ENCODE peak calls at places on chromosomes 7 and 10, in ten cellular contexts. Q is pancreas; B is cardiac muscle cell; K is colonic mucosa; U is SK-N-SH; E is CD8-positive, alpha-beta T cell; C is right atrium auricular region; J is lower lobe of right lung; V is brain microvascular endothelial cell; R is body of pancreas. L is an unnamed sample.
A peak's percentile ranks its signal among the peaks of the same experiment; 100 is the strongest.

GRCh38 chr7:6385110-6385792 is 62.5 kb downstream of the DAGLB start:
- DNase-seq in Q (no peak), B (peak; percentile 91), K (no peak), U (no peak), E (no peak), C (no peak), J (no peak), V (peak; percentile 72), R (no peak), L (no peak)

GRCh38 chr7:45178241-45179225 is 20.9 kb downstream of the RAMP3 start:
- DNase-seq in Q (peak; percentile 26), B (no peak), K (no peak), U (peak; percentile 65), E (no peak), C (no peak), J (peak; percentile 25), V (no peak), R (no peak), L (peak; percentile 22)

GRCh38 chr7:2894118-2894940 is 50.2 kb upstream of the GNA12 start:
- DNase-seq in Q (no peak), B (no peak), K (no peak), U (no peak), E (no peak), C (no peak), J (no peak), V (no peak), R (no peak), L (no peak)

GRCh38 chr7:143383642-143383957 is 2.5 kb downstream of the ZYX start:
- DNase-seq in Q (no peak), B (peak; percentile 9), K (no peak), U (no peak), E (no peak), C (no peak), J (no peak), V (no peak), R (no peak), L (no peak)

GRCh38 chr10:26488344-26488743 is 50.2 kb downstream of the APBB1IP start:
- DNase-seq in Q (no peak), B (no peak), K (no peak), U (no peak), E (no peak), C (no peak), J (no peak), V (no peak), R (no peak), L (no peak)

GRCh38 chr7:103447073-103447960 is 1.3 kb upstream of the SLC26A5 start:
- DNase-seq in Q (no peak), B (peak; percentile 60), K (peak; percentile 60), U (peak; percentile 86), E (no peak), C (no peak), J (no peak), V (peak; percentile 46), R (peak; percentile 35), L (peak; percentile 36)

GRCh38 chr7:132738254-132738653 is 162.0 kb upstream of the PLXNA4 start:
- DNase-seq in Q (no peak), B (peak; percentile 81), K (no peak), U (no peak), E (no peak), C (no peak), J (no peak), V (peak; percentile 80), R (no peak), L (no peak)

GRCh38 chr10:110568055-110568735 is 700 bp downstream of the SMC3 start:
- DNase-seq in Q (peak; percentile 78), B (peak; percentile 21), K (peak; percentile 53), U (no peak), E (peak; percentile 10), C (no peak), J (peak; percentile 64), V (no peak), R (peak; percentile 43), L (no peak)

GRCh38 chr7:93442478-93443224 is 131.9 kb downstream of the CALCR start:
- DNase-seq in Q (no peak), B (peak; percentile 47), K (peak; percentile 27), U (no peak), E (no peak), C (no peak), J (no peak), V (peak; percentile 43), R (no peak), L (no peak)

GRCh38 chr7:158283016-158283974 is 304.3 kb downstream of the PTPRN2 start:
- DNase-seq in Q (no peak), B (no peak), K (peak; percentile 3), U (no peak), E (no peak), C (no peak), J (no peak), V (no peak), R (no peak), L (no peak)

GRCh38 chr10:127832456-127832855 is 60.3 kb downstream of the CLRN3 start:
- DNase-seq in Q (no peak), B (peak; percentile 21), K (no peak), U (no peak), E (no peak), C (peak; percentile 11), J (no peak), V (no peak), R (no peak), L (no peak)

GRCh38 chr10:11727563-11727962 is 14.6 kb upstream of the ECHDC3 start:
- DNase-seq in Q (no peak), B (no peak), K (no peak), U (no peak), E (no peak), C (no peak), J (no peak), V (no peak), R (no peak), L (no peak)

GRCh38 chr7:155214328-155214986 is 83.2 kb upstream of the INSIG1 start:
- DNase-seq in Q (peak; percentile 70), B (no peak), K (no peak), U (no peak), E (no peak), C (no peak), J (no peak), V (no peak), R (peak; percentile 60), L (peak; percentile 79)

GRCh38 chr7:5636446-5636835 is 145.0 kb downstream of the RNF216 start:
- DNase-seq in Q (no peak), B (peak; percentile 28), K (no peak), U (no peak), E (no peak), C (no peak), J (no peak), V (no peak), R (no peak), L (no peak)

GRCh38 chr7:152706465-152706864 is 30.5 kb upstream of the XRCC2 start:
- DNase-seq in Q (no peak), B (no peak), K (no peak), U (no peak), E (no peak), C (no peak), J (no peak), V (no peak), R (no peak), L (no peak)

GRCh38 chr10:97916586-97916985 is 66.9 kb downstream of the GOLGA7B start:
- DNase-seq in Q (no peak), B (no peak), K (no peak), U (no peak), E (no peak), C (no peak), J (peak; percentile 6), V (no peak), R (peak; percentile 61), L (no peak)

GRCh38 chr10:92990615-92991014 is 70.0 kb upstream of the CYP26C1 start:
- DNase-seq in Q (no peak), B (peak; percentile 22), K (no peak), U (no peak), E (no peak), C (no peak), J (no peak), V (peak; percentile 31), R (no peak), L (no peak)

GRCh38 chr10:68955786-68956532 is at the start of gene DDX21:
- DNase-seq in Q (peak; percentile 84), B (peak; percentile 95), K (peak; percentile 94), U (peak; percentile 95), E (peak; percentile 68), C (peak; percentile 93), J (peak; percentile 92), V (peak; percentile 87), R (peak; percentile 86), L (peak; percentile 96)

GRCh38 chr7:64686493-64687184 is 20.7 kb downstream of the ZNF107 start:
- DNase-seq in Q (no peak), B (no peak), K (no peak), U (no peak), E (no peak), C (no peak), J (no peak), V (no peak), R (no peak), L (no peak)
- H3K4me3 ChIP-seq in Q (no peak overlapping the region), B (no peak overlapping the region), K (no peak overlapping the region), U (no peak overlapping the region), E (no peak overlapping the region), C (no peak overlapping the region), J (no peak overlapping the region), V (no peak overlapping the region), R (no peak overlapping the region), L (no peak overlapping the region)

GRCh38 chr7:137879357-137880158 is 32.8 kb upstream of the DGKI start:
- DNase-seq in Q (no peak), B (peak; percentile 43), K (no peak), U (no peak), E (no peak), C (no peak), J (no peak), V (peak; percentile 68), R (no peak), L (no peak)
- H3K27ac ChIP-seq in Q (no peak overlapping the region), B (no peak overlapping the region), K (no peak overlapping the region), U (peak overlapping the region; percentile 96), E (no peak overlapping the region), C (peak overlapping the region; percentile 89), J (no peak overlapping the region), V (peak overlapping the region; percentile 92), R (no peak overlapping the region), L (peak overlapping the region; percentile 58)

DNA sequence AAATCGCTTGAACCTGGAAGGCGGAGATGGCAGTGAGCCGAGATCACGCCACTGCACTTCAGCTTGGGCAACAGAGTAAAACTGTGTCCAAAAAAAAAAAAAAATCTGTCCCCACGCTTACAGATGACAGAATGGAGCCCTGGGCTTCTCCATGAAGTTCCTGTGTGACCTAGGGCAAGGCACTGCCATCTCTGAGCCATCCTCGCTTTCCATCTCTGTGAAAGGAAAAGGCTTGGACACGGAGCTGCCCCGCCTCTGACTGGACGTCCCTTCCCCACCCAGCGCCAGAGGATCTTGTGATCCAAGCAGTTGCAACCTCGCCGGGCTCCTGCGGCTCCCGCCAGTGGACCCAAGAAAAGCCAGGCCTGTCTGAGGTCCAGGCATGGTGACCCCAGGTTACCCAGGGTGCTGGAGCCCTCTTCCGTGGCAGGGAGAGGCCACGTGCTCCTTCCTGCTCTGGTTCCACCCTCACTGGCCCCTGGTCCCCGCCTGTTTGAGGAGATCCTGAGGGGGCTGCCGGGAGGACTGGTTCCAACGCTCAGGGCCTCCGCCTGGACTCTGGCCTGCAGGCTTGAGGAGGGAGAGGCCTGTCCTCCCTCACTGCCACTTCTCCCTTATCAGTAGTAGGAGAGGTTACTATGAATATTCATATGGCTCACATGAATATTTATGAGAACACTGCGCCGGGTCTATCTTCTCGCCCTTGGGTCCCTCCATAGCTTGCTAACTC is 25.6 kb upstream of the ELFN1 start:
- DNase-seq in Q (no peak), B (no peak), K (no peak), U (no peak), E (no peak), C (no peak), J (peak; percentile 29), V (no peak), R (no peak), L (no peak)
- TF ChIP-seq CTCF in Q (no peak), B (no peak), K (no peak), U (no peak), E (no peak), C (no peak), J (no peak), V (no peak), R (no peak), L (no peak)

GRCh38 chr10:24718031-24718855 is 5.4 kb downstream of the ARHGAP21 start:
- DNase-seq in Q (no peak), B (peak; percentile 79), K (no peak), U (no peak), E (no peak), C (no peak), J (no peak), V (peak; percentile 56), R (no peak), L (no peak)
- H3K4me3 ChIP-seq in Q (no peak overlapping the region), B (no peak overlapping the region), K (no peak overlapping the region), U (peak overlapping the region; percentile 70), E (no peak overlapping the region), C (no peak overlapping the region), J (peak overlapping the region; percentile 86), V (peak overlapping the region; percentile 9), R (no peak overlapping the region), L (no peak overlapping the region)

L was measured in left lung.